ENCODE peak calls at places on chromosomes 3 and 15, in seven cellular contexts. One of them, this sample, is unnamed.

GRCh38 chr3:187265461-187265955 is 26.0 kb downstream of the MASP1 start:
- DNase-seq in AG04449: no peak
- DNase-seq in activated naive CD4-positive, alpha-beta T cell: no peak
- DNase-seq in RPMI7951: no peak
- DNase-seq in NCI-H82: no peak
- DNase-seq in activated T-cell treated with anti-CD3 and anti-CD28 coated beads, Interleukin-2, amount 50 U/mL, for 72 hours: no peak
- DNase-seq in stimulated activated CD8-positive, alpha-beta memory T cell treated with anti-CD3 and anti-CD28 coated beads, Interleukin-2, amount 100 ng/mL, for 1 hour: no peak
- DNase-seq in this sample: no peak

GRCh38 chr15:100189849-100190248 is 151.9 kb downstream of the ADAMTS17 start:
- DNase-seq in activated naive CD4-positive, alpha-beta T cell: no peak
- DNase-seq in AG04449: no peak
- DNase-seq in RPMI7951: no peak
- DNase-seq in activated T-cell treated with anti-CD3 and anti-CD28 coated beads, Interleukin-2, amount 50 U/mL, for 72 hours: no peak
- DNase-seq in NCI-H82: no peak
- DNase-seq in stimulated activated CD8-positive, alpha-beta memory T cell treated with anti-CD3 and anti-CD28 coated beads, Interleukin-2, amount 100 ng/mL, for 1 hour: no peak
- DNase-seq in this sample: no peak

GRCh38 chr15:33908396-33908795 is 59.9 kb upstream of the CHRM5 start:
- DNase-seq in activated naive CD4-positive, alpha-beta T cell: no peak
- DNase-seq in RPMI7951: peak; percentile 15
- DNase-seq in stimulated activated CD8-positive, alpha-beta memory T cell treated with anti-CD3 and anti-CD28 coated beads, Interleukin-2, amount 100 ng/mL, for 1 hour: no peak
- DNase-seq in NCI-H82: no peak
- DNase-seq in activated T-cell treated with anti-CD3 and anti-CD28 coated beads, Interleukin-2, amount 50 U/mL, for 72 hours: no peak
- DNase-seq in AG04449: no peak
- DNase-seq in this sample: no peak

GRCh38 chr3:29176501-29176900 is 104.4 kb upstream of the RBMS3 start:
- DNase-seq in NCI-H82: no peak
- DNase-seq in activated T-cell treated with anti-CD3 and anti-CD28 coated beads, Interleukin-2, amount 50 U/mL, for 72 hours: no peak
- DNase-seq in RPMI7951: no peak
- DNase-seq in activated naive CD4-positive, alpha-beta T cell: no peak
- DNase-seq in AG04449: no peak
- DNase-seq in stimulated activated CD8-positive, alpha-beta memory T cell treated with anti-CD3 and anti-CD28 coated beads, Interleukin-2, amount 100 ng/mL, for 1 hour: no peak
- DNase-seq in this sample: no peak

GRCh38 chr3:52036829-52037228 is 19.5 kb downstream of the DUSP7 start:
- DNase-seq in stimulated activated CD8-positive, alpha-beta memory T cell treated with anti-CD3 and anti-CD28 coated beads, Interleukin-2, amount 100 ng/mL, for 1 hour: no peak
- DNase-seq in activated T-cell treated with anti-CD3 and anti-CD28 coated beads, Interleukin-2, amount 50 U/mL, for 72 hours: no peak
- DNase-seq in AG04449: no peak
- DNase-seq in activated naive CD4-positive, alpha-beta T cell: no peak
- DNase-seq in RPMI7951: no peak
- DNase-seq in NCI-H82: peak; percentile 42
- DNase-seq in this sample: no peak

GRCh38 chr3:164524201-164524600 is 554.1 kb downstream of the SI start:
- DNase-seq in NCI-H82: no peak
- DNase-seq in RPMI7951: no peak
- DNase-seq in stimulated activated CD8-positive, alpha-beta memory T cell treated with anti-CD3 and anti-CD28 coated beads, Interleukin-2, amount 100 ng/mL, for 1 hour: no peak
- DNase-seq in AG04449: no peak
- DNase-seq in activated naive CD4-positive, alpha-beta T cell: no peak
- DNase-seq in activated T-cell treated with anti-CD3 and anti-CD28 coated beads, Interleukin-2, amount 50 U/mL, for 72 hours: no peak
- DNase-seq in this sample: no peak

GRCh38 chr15:88833688-88834087 is 30.5 kb downstream of the ACAN start:
- DNase-seq in activated naive CD4-positive, alpha-beta T cell: no peak
- DNase-seq in RPMI7951: peak; percentile 37
- DNase-seq in activated T-cell treated with anti-CD3 and anti-CD28 coated beads, Interleukin-2, amount 50 U/mL, for 72 hours: no peak
- DNase-seq in AG04449: no peak
- DNase-seq in NCI-H82: no peak
- DNase-seq in stimulated activated CD8-positive, alpha-beta memory T cell treated with anti-CD3 and anti-CD28 coated beads, Interleukin-2, amount 100 ng/mL, for 1 hour: no peak
- DNase-seq in this sample: no peak

GRCh38 chr15:85407421-85408269 is 27.2 kb downstream of the AKAP13 start:
- DNase-seq in RPMI7951: peak; percentile 87
- DNase-seq in stimulated activated CD8-positive, alpha-beta memory T cell treated with anti-CD3 and anti-CD28 coated beads, Interleukin-2, amount 100 ng/mL, for 1 hour: no peak
- DNase-seq in AG04449: peak; percentile 56
- DNase-seq in NCI-H82: no peak
- DNase-seq in activated naive CD4-positive, alpha-beta T cell: no peak
- DNase-seq in activated T-cell treated with anti-CD3 and anti-CD28 coated beads, Interleukin-2, amount 50 U/mL, for 72 hours: peak; percentile 59
- DNase-seq in this sample: no peak

GRCh38 chr3:164401923-164402322 is 676.4 kb downstream of the SI start:
- DNase-seq in stimulated activated CD8-positive, alpha-beta memory T cell treated with anti-CD3 and anti-CD28 coated beads, Interleukin-2, amount 100 ng/mL, for 1 hour: no peak
- DNase-seq in NCI-H82: no peak
- DNase-seq in activated naive CD4-positive, alpha-beta T cell: no peak
- DNase-seq in AG04449: no peak
- DNase-seq in RPMI7951: no peak
- DNase-seq in activated T-cell treated with anti-CD3 and anti-CD28 coated beads, Interleukin-2, amount 50 U/mL, for 72 hours: no peak
- DNase-seq in this sample: no peak

GRCh38 chr15:85580914-85581313 is 200.5 kb downstream of the AKAP13 start:
- DNase-seq in NCI-H82: no peak
- DNase-seq in AG04449: no peak
- DNase-seq in stimulated activated CD8-positive, alpha-beta memory T cell treated with anti-CD3 and anti-CD28 coated beads, Interleukin-2, amount 100 ng/mL, for 1 hour: no peak
- DNase-seq in activated naive CD4-positive, alpha-beta T cell: no peak
- DNase-seq in activated T-cell treated with anti-CD3 and anti-CD28 coated beads, Interleukin-2, amount 50 U/mL, for 72 hours: peak; percentile 75
- DNase-seq in RPMI7951: peak; percentile 9
- DNase-seq in this sample: no peak

GRCh38 chr15:101613130-101614000 is 38.8 kb downstream of the TM2D3 start:
- DNase-seq in NCI-H82: peak; percentile 86
- DNase-seq in AG04449: no peak
- DNase-seq in RPMI7951: peak; percentile 73
- DNase-seq in activated T-cell treated with anti-CD3 and anti-CD28 coated beads, Interleukin-2, amount 50 U/mL, for 72 hours: no peak
- DNase-seq in activated naive CD4-positive, alpha-beta T cell: no peak
- DNase-seq in stimulated activated CD8-positive, alpha-beta memory T cell treated with anti-CD3 and anti-CD28 coated beads, Interleukin-2, amount 100 ng/mL, for 1 hour: no peak
- DNase-seq in this sample: no peak

GRCh38 chr3:178562869-178563232 is 26.6 kb downstream of the KCNMB2 start:
- DNase-seq in RPMI7951: peak; percentile 71
- DNase-seq in NCI-H82: no peak
- DNase-seq in activated naive CD4-positive, alpha-beta T cell: no peak
- DNase-seq in stimulated activated CD8-positive, alpha-beta memory T cell treated with anti-CD3 and anti-CD28 coated beads, Interleukin-2, amount 100 ng/mL, for 1 hour: no peak
- DNase-seq in activated T-cell treated with anti-CD3 and anti-CD28 coated beads, Interleukin-2, amount 50 U/mL, for 72 hours: no peak
- DNase-seq in AG04449: no peak
- DNase-seq in this sample: no peak

GRCh38 chr3:14458434-14459280 is 56.3 kb downstream of the SLC6A6 start:
- DNase-seq in activated T-cell treated with anti-CD3 and anti-CD28 coated beads, Interleukin-2, amount 50 U/mL, for 72 hours: no peak
- DNase-seq in stimulated activated CD8-positive, alpha-beta memory T cell treated with anti-CD3 and anti-CD28 coated beads, Interleukin-2, amount 100 ng/mL, for 1 hour: no peak
- DNase-seq in AG04449: no peak
- DNase-seq in activated naive CD4-positive, alpha-beta T cell: no peak
- DNase-seq in RPMI7951: no peak
- DNase-seq in NCI-H82: peak; percentile 95
- DNase-seq in this sample: no peak

GRCh38 chr3:142981108-142981507 is 17.6 kb upstream of the PAQR9 start:
- DNase-seq in RPMI7951: no peak
- DNase-seq in stimulated activated CD8-positive, alpha-beta memory T cell treated with anti-CD3 and anti-CD28 coated beads, Interleukin-2, amount 100 ng/mL, for 1 hour: no peak
- DNase-seq in activated T-cell treated with anti-CD3 and anti-CD28 coated beads, Interleukin-2, amount 50 U/mL, for 72 hours: no peak
- DNase-seq in AG04449: no peak
- DNase-seq in activated naive CD4-positive, alpha-beta T cell: no peak
- DNase-seq in NCI-H82: peak; percentile 86
- DNase-seq in this sample: no peak

GRCh38 chr3:99400352-99400751 is 238.0 kb upstream of the COL8A1 start:
- DNase-seq in NCI-H82: no peak
- DNase-seq in activated T-cell treated with anti-CD3 and anti-CD28 coated beads, Interleukin-2, amount 50 U/mL, for 72 hours: no peak
- DNase-seq in activated naive CD4-positive, alpha-beta T cell: no peak
- DNase-seq in stimulated activated CD8-positive, alpha-beta memory T cell treated with anti-CD3 and anti-CD28 coated beads, Interleukin-2, amount 100 ng/mL, for 1 hour: no peak
- DNase-seq in RPMI7951: no peak
- DNase-seq in AG04449: no peak
- DNase-seq in this sample: no peak

GRCh38 chr3:36381311-36381956 is 1.1 kb downstream of the STAC start:
- DNase-seq in activated naive CD4-positive, alpha-beta T cell: no peak
- DNase-seq in RPMI7951: no peak
- DNase-seq in stimulated activated CD8-positive, alpha-beta memory T cell treated with anti-CD3 and anti-CD28 coated beads, Interleukin-2, amount 100 ng/mL, for 1 hour: no peak
- DNase-seq in AG04449: no peak
- DNase-seq in NCI-H82: peak; percentile 39
- DNase-seq in activated T-cell treated with anti-CD3 and anti-CD28 coated beads, Interleukin-2, amount 50 U/mL, for 72 hours: no peak
- DNase-seq in this sample: no peak

GRCh38 chr15:67193223-67194009 is 61.0 kb downstream of the AAGAB start:
- DNase-seq in NCI-H82: no peak
- DNase-seq in stimulated activated CD8-positive, alpha-beta memory T cell treated with anti-CD3 and anti-CD28 coated beads, Interleukin-2, amount 100 ng/mL, for 1 hour: no peak
- DNase-seq in RPMI7951: no peak
- DNase-seq in activated naive CD4-positive, alpha-beta T cell: no peak
- DNase-seq in activated T-cell treated with anti-CD3 and anti-CD28 coated beads, Interleukin-2, amount 50 U/mL, for 72 hours: no peak
- DNase-seq in AG04449: no peak
- DNase-seq in this sample: no peak

GRCh38 chr3:134456121-134456520 is 29.7 kb downstream of the ANAPC13 start:
- DNase-seq in AG04449: no peak
- DNase-seq in activated naive CD4-positive, alpha-beta T cell: no peak
- DNase-seq in activated T-cell treated with anti-CD3 and anti-CD28 coated beads, Interleukin-2, amount 50 U/mL, for 72 hours: no peak
- DNase-seq in RPMI7951: no peak
- DNase-seq in NCI-H82: no peak
- DNase-seq in stimulated activated CD8-positive, alpha-beta memory T cell treated with anti-CD3 and anti-CD28 coated beads, Interleukin-2, amount 100 ng/mL, for 1 hour: no peak
- DNase-seq in this sample: no peak

GRCh38 chr3:126439968-126440708 is 35.6 kb downstream of the ZXDC start:
- DNase-seq in activated T-cell treated with anti-CD3 and anti-CD28 coated beads, Interleukin-2, amount 50 U/mL, for 72 hours: no peak
- DNase-seq in RPMI7951: no peak
- DNase-seq in NCI-H82: no peak
- DNase-seq in AG04449: no peak
- DNase-seq in stimulated activated CD8-positive, alpha-beta memory T cell treated with anti-CD3 and anti-CD28 coated beads, Interleukin-2, amount 100 ng/mL, for 1 hour: no peak
- DNase-seq in activated naive CD4-positive, alpha-beta T cell: no peak
- DNase-seq in this sample: no peak

GRCh38 chr15:88701561-88702095 is 62.8 kb downstream of the ISG20 start:
- DNase-seq in NCI-H82: peak; percentile 72
- DNase-seq in stimulated activated CD8-positive, alpha-beta memory T cell treated with anti-CD3 and anti-CD28 coated beads, Interleukin-2, amount 100 ng/mL, for 1 hour: no peak
- DNase-seq in AG04449: no peak
- DNase-seq in activated T-cell treated with anti-CD3 and anti-CD28 coated beads, Interleukin-2, amount 50 U/mL, for 72 hours: peak; percentile 9
- DNase-seq in activated naive CD4-positive, alpha-beta T cell: no peak
- DNase-seq in RPMI7951: peak; percentile 9
- DNase-seq in this sample: no peak

GRCh38 chr15:31098491-31098917 is 3.0 kb downstream of the TRPM1 start:
- DNase-seq in RPMI7951: no peak
- DNase-seq in stimulated activated CD8-positive, alpha-beta memory T cell treated with anti-CD3 and anti-CD28 coated beads, Interleukin-2, amount 100 ng/mL, for 1 hour: no peak
- DNase-seq in AG04449: no peak
- DNase-seq in activated T-cell treated with anti-CD3 and anti-CD28 coated beads, Interleukin-2, amount 50 U/mL, for 72 hours: no peak
- DNase-seq in activated naive CD4-positive, alpha-beta T cell: no peak
- DNase-seq in NCI-H82: no peak
- DNase-seq in this sample: no peak

GRCh38 chr15:34642252-34642651 is 58.8 kb upstream of the GOLGA8B start:
- DNase-seq in AG04449: no peak
- DNase-seq in activated naive CD4-positive, alpha-beta T cell: no peak
- DNase-seq in activated T-cell treated with anti-CD3 and anti-CD28 coated beads, Interleukin-2, amount 50 U/mL, for 72 hours: no peak
- DNase-seq in stimulated activated CD8-positive, alpha-beta memory T cell treated with anti-CD3 and anti-CD28 coated beads, Interleukin-2, amount 100 ng/mL, for 1 hour: no peak
- DNase-seq in RPMI7951: no peak
- DNase-seq in NCI-H82: peak; percentile 45
- DNase-seq in this sample: no peak

GRCh38 chr15:56038015-56038414 is 44.6 kb upstream of the NEDD4 start:
- DNase-seq in RPMI7951: peak; percentile 14
- DNase-seq in stimulated activated CD8-positive, alpha-beta memory T cell treated with anti-CD3 and anti-CD28 coated beads, Interleukin-2, amount 100 ng/mL, for 1 hour: no peak
- DNase-seq in activated naive CD4-positive, alpha-beta T cell: no peak
- DNase-seq in AG04449: no peak
- DNase-seq in NCI-H82: no peak
- DNase-seq in activated T-cell treated with anti-CD3 and anti-CD28 coated beads, Interleukin-2, amount 50 U/mL, for 72 hours: no peak
- DNase-seq in this sample: no peak

GRCh38 chr3:86830566-86830965 is 160.4 kb downstream of the VGLL3 start:
- DNase-seq in RPMI7951: no peak
- DNase-seq in stimulated activated CD8-positive, alpha-beta memory T cell treated with anti-CD3 and anti-CD28 coated beads, Interleukin-2, amount 100 ng/mL, for 1 hour: no peak
- DNase-seq in AG04449: peak; percentile 78
- DNase-seq in NCI-H82: no peak
- DNase-seq in activated T-cell treated with anti-CD3 and anti-CD28 coated beads, Interleukin-2, amount 50 U/mL, for 72 hours: no peak
- DNase-seq in activated naive CD4-positive, alpha-beta T cell: no peak
- DNase-seq in this sample: no peak

GRCh38 chr3:187743195-187744141 is 1.8 kb downstream of the BCL6 start:
- DNase-seq in activated naive CD4-positive, alpha-beta T cell: peak; percentile 24
- DNase-seq in activated T-cell treated with anti-CD3 and anti-CD28 coated beads, Interleukin-2, amount 50 U/mL, for 72 hours: peak; percentile 78
- DNase-seq in RPMI7951: peak; percentile 43
- DNase-seq in AG04449: no peak
- DNase-seq in stimulated activated CD8-positive, alpha-beta memory T cell treated with anti-CD3 and anti-CD28 coated beads, Interleukin-2, amount 100 ng/mL, for 1 hour: peak; percentile 39
- DNase-seq in NCI-H82: peak; percentile 31
- DNase-seq in this sample: no peak

GRCh38 chr3:156551746-156552145 is 3.2 kb downstream of the SSR3 start:
- DNase-seq in AG04449: peak; percentile 62
- DNase-seq in RPMI7951: peak; percentile 84
- DNase-seq in activated naive CD4-positive, alpha-beta T cell: no peak
- DNase-seq in stimulated activated CD8-positive, alpha-beta memory T cell treated with anti-CD3 and anti-CD28 coated beads, Interleukin-2, amount 100 ng/mL, for 1 hour: no peak
- DNase-seq in NCI-H82: no peak
- DNase-seq in activated T-cell treated with anti-CD3 and anti-CD28 coated beads, Interleukin-2, amount 50 U/mL, for 72 hours: no peak
- DNase-seq in this sample: no peak

GRCh38 chr3:85081191-85081895 is 122.6 kb downstream of the CADM2 start:
- DNase-seq in stimulated activated CD8-positive, alpha-beta memory T cell treated with anti-CD3 and anti-CD28 coated beads, Interleukin-2, amount 100 ng/mL, for 1 hour: no peak
- DNase-seq in AG04449: no peak
- DNase-seq in RPMI7951: no peak
- DNase-seq in activated naive CD4-positive, alpha-beta T cell: no peak
- DNase-seq in activated T-cell treated with anti-CD3 and anti-CD28 coated beads, Interleukin-2, amount 50 U/mL, for 72 hours: no peak
- DNase-seq in NCI-H82: no peak
- DNase-seq in this sample: peak; percentile 17